ENCODE peak calls at places on chromosomes 12 and 14, in six cellular contexts. F is HepG2, Z is H1, O is GM12878, L is GM12891, K is K562. U is an unnamed sample.

GRCh38 chr12:63882844-63883243 is 38.3 kb downstream of the SRGAP1 start:
- DNase-seq in Z (no peak), O (no peak), F (no peak), K (no peak), L (no peak), U (no peak)

GRCh38 chr14:23550827-23551265 is 719 bp downstream of the ZFHX2 start:
- DNase-seq in L (no peak), K (peak), Z (no peak), O (no peak), F (no peak), U (no peak)

GRCh38 chr14:72948481-72949138 is 22.3 kb downstream of the DCAF4 start:
- DNase-seq in K (peak), L (peak), Z (no peak), O (peak), F (peak), U (peak)

GRCh38 chr12:5497329-5498058 is 65.6 kb downstream of the NTF3 start:
- DNase-seq in L (no peak), K (no peak), O (no peak), F (peak), Z (no peak), U (no peak)

GRCh38 chr12:54253240-54253639 is 26.7 kb downstream of the CBX5 start:
- DNase-seq in Z (no peak), K (no peak), L (no peak), F (no peak), O (no peak), U (no peak)

GRCh38 chr12:19988457-19988856 is 379.9 kb upstream of the PDE3A start:
- DNase-seq in F (no peak), Z (no peak), L (no peak), O (no peak), K (no peak), U (no peak)

GRCh38 chr14:22606380-22606779 is 8.3 kb downstream of the ABHD4 start:
- DNase-seq in K (no peak), L (no peak), Z (no peak), O (no peak), F (peak), U (no peak)

GRCh38 chr12:122102331-122102730 is 23.8 kb downstream of the MLXIP start:
- DNase-seq in Z (no peak), L (no peak), F (no peak), K (no peak), O (no peak), U (no peak)

GRCh38 chr12:19546611-19547162 is 107.4 kb downstream of the AEBP2 start:
- DNase-seq in F (no peak), K (no peak), L (no peak), Z (no peak), O (no peak), U (no peak)

GRCh38 chr12:108125073-108125472 is 4.0 kb upstream of the WSCD2 start:
- DNase-seq in L (no peak), Z (no peak), K (no peak), O (no peak), F (no peak), U (no peak)

GRCh38 chr12:49868952-49869815 is 26.3 kb upstream of the BCDIN3D start:
- DNase-seq in K (peak), F (peak), O (no peak), L (no peak), Z (no peak), U (no peak)

GRCh38 chr14:68924392-68925158 is 54.5 kb downstream of the ACTN1 start:
- DNase-seq in O (no peak), Z (peak), F (peak), L (no peak), K (no peak), U (no peak)

GRCh38 chr12:19712041-19712440 is 272.7 kb downstream of the AEBP2 start:
- DNase-seq in O (no peak), L (no peak), F (no peak), K (no peak), Z (no peak), U (no peak)

GRCh38 chr12:98352218-98352811 is 163.1 kb upstream of the TMPO start:
- DNase-seq in L (no peak), O (no peak), K (no peak), Z (peak), F (peak), U (no peak)

GRCh38 chr14:67357583-67358354 is 1.8 kb downstream of the ATP6V1D start:
- DNase-seq in O (no peak), K (peak), F (no peak), Z (no peak), L (no peak), U (no peak)

GRCh38 chr12:81888341-81888740 is 129.2 kb upstream of the PPFIA2 start:
- DNase-seq in Z (no peak), L (no peak), O (no peak), F (no peak), K (no peak), U (no peak)

GRCh38 chr12:14886271-14886670 is 617 bp upstream of the MGP start:
- DNase-seq in Z (no peak), K (no peak), F (no peak), O (no peak), L (no peak), U (no peak)

GRCh38 chr14:93747102-93747501 is 41.2 kb downstream of the PRIMA1 start:
- DNase-seq in L (no peak), O (no peak), Z (no peak), F (no peak), K (no peak), U (no peak)

GRCh38 chr14:101554991-101555668 is 6.2 kb upstream of the DIO3 start:
- DNase-seq in L (no peak), F (peak), K (no peak), O (no peak), Z (no peak), U (no peak)

GRCh38 chr12:101830391-101831325 is at the start of gene GNPTAB:
- DNase-seq in L (peak), Z (peak), O (peak), K (peak), F (peak), U (peak)

GRCh38 chr14:64804754-64805260 is 74.9 kb downstream of the SPTB start:
- DNase-seq in F (no peak), Z (no peak), K (no peak), L (no peak), O (no peak), U (no peak)

GRCh38 chr12:121288941-121289340 is 7.6 kb downstream of the CAMKK2 start:
- DNase-seq in F (no peak), O (no peak), L (no peak), K (no peak), Z (no peak), U (no peak)

GRCh38 chr12:9404469-9405260 is 196.5 kb upstream of the PZP start:
- DNase-seq in O (no peak), K (no peak), F (no peak), Z (no peak), L (no peak), U (peak)

GRCh38 chr12:72281145-72281544 is 9.0 kb downstream of the TRHDE start:
- DNase-seq in K (no peak), F (no peak), O (no peak), L (no peak), Z (no peak), U (no peak)

GRCh38 chr14:35398095-35398584 is 6.4 kb downstream of the NFKBIA start:
- DNase-seq in K (no peak), O (no peak), L (no peak), Z (no peak), F (no peak), U (no peak)

GRCh38 chr12:30047499-30048262 is 263.9 kb upstream of the TMTC1 start:
- DNase-seq in L (no peak), Z (no peak), O (no peak), F (no peak), K (no peak), U (no peak)

GRCh38 chr14:31090872-31091764 is 64.9 kb upstream of the STRN3 start:
- DNase-seq in Z (no peak), O (no peak), L (no peak), F (peak), K (no peak), U (no peak)

GRCh38 chr14:104094709-104095425 is 9.4 kb downstream of the ASPG start:
- DNase-seq in Z (peak), O (no peak), F (no peak), K (peak), L (peak), U (peak)

GRCh38 chr14:70317969-70318634 is 41.4 kb downstream of the COX16 start:
- DNase-seq in K (peak), F (peak), O (peak), L (peak), Z (peak), U (no peak)

GRCh38 chr12:11508699-11509098 is 113.3 kb upstream of the PRB2 start:
- DNase-seq in K (no peak), L (no peak), Z (no peak), F (no peak), O (no peak), U (no peak)

GRCh38 chr14:103662029-103662428 is 33.0 kb downstream of the KLC1 start:
- DNase-seq in L (no peak), K (no peak), Z (no peak), O (no peak), F (no peak), U (no peak)

GRCh38 chr12:6758511-6758910 is 5.6 kb upstream of the MLF2 start:
- DNase-seq in O (no peak), L (no peak), K (no peak), F (no peak), Z (no peak), U (no peak)

GRCh38 chr14:73283592-73284379 is 46.5 kb downstream of the PAPLN start:
- DNase-seq in K (no peak), O (no peak), F (no peak), L (no peak), Z (peak), U (no peak)

GRCh38 chr14:70096866-70097265 is 91.9 kb downstream of the SLC8A3 start:
- DNase-seq in F (peak), Z (no peak), K (peak), O (no peak), L (no peak), U (no peak)

GRCh38 chr14:21197418-21198205 is 41.7 kb upstream of the OR5AU1 start:
- DNase-seq in F (no peak), L (no peak), K (no peak), Z (no peak), O (no peak), U (no peak)

GRCh38 chr14:98189521-98189920 is 1082.5 kb downstream of the BCL11B start:
- DNase-seq in O (no peak), K (no peak), Z (no peak), L (no peak), F (no peak), U (no peak)

GRCh38 chr12:70561550-70561949 is 75.7 kb downstream of the PTPRB start:
- DNase-seq in L (no peak), Z (no peak), F (peak), O (no peak), K (peak), U (no peak)

GRCh38 chr14:50955373-50956043 is 11.2 kb upstream of the PYGL start:
- DNase-seq in O (no peak), Z (no peak), K (peak), L (no peak), F (peak), U (no peak)

GRCh38 chr14:36997843-36998242 is 174.6 kb downstream of the SLC25A21 start:
- DNase-seq in F (no peak), L (no peak), K (no peak), Z (no peak), O (no peak), U (no peak)

GRCh38 chr12:117047810-117048584 is 51.2 kb downstream of the TESC start:
- DNase-seq in O (no peak), K (no peak), F (peak), L (no peak), Z (no peak), U (no peak)
- TF ChIP-seq POLR2AphosphoS5 in O (no peak), K (no peak), F (no peak), L (no peak), Z (no peak), U (no peak)

DNA sequence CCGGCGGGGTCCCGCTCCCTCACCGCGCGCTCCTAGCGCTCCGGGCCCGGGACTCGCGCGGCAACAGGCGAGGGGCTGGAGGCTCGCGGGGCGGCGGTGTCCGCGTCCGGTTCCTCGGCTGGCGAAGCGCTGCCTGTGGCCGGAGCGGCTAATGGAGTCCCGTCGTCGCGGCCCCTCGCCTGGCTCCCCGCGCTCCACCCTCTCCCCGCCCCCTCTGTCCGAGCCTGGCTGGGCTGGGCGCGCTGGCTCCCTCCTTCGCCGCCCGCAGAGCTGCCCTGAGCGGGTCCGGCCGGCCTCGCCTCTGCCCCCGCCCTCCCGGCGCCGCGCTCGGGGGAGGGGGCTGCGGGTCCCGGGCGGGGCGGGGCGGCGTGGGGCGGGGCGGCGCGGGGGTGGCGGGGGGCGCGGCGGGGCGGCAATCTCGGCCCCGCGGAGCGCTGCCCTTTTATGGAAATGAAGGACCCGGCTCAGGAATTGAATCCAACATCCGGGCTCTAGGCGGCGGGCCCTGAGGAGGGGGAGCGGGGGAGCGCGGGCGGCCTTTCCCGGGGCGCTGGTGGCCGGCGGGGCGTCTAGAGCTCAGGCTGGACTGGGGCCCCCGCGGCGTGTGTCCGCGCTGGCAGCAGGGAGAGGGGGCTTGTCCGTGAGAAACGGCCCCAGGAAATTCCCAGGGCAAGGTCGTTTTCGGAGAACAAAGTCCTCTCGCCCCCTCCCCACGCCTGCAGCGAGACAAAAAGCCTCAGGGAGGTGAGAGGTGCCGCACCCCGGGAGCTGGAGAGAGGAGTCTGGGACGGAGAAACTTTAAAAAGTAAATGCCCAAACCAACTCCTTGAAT is at the start of gene FERMT2:
- DNase-seq in L (peak), O (no peak), F (peak), K (peak), Z (no peak), U (peak)
- TF ChIP-seq POLR2A in L (no peak), O (no peak), F (peak), K (no peak), Z (peak), U (peak)

DNA sequence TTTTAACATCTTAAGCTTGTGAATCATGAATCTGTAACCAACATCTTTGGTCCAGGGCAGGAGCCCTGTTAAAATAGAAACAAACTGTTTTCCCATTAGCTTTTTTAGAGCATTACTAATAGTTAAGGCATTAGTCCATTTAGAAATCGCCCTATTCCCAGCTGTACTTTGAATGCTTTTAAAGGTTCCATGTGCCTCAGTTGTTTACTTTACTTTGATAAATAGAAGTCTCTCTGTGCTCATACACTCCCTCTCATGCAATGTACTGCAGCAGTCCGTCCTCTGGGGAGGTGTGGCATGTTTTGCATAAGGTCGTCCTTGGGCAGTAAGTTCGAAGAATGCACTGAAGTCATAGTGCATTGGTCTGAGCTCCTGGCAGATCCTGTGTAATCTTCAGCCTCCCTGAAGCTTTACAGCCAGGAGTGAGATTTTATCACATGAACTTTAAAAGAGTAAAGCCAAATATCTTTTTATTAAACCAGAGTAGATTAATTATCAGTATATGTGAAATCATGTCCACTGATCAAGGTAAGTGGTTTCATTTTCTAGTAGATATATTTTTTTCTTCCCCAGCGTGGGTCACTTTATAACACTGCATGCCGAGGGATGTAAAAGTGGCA is 134.7 kb downstream of the FGD4 start:
- DNase-seq in L (no peak), O (no peak), K (peak), Z (no peak), F (peak), U (no peak)
- TF ChIP-seq TAF1 in L (no peak), O (no peak), K (no peak), Z (no peak), F (peak), U (no peak)

GRCh38 chr12:112503521-112503920 is 84.8 kb downstream of the PTPN11 start:
- DNase-seq in L (no peak), Z (no peak), F (no peak), O (no peak), K (no peak), U (no peak)
- TF ChIP-seq POLR2AphosphoS5 in L (no peak), Z (no peak), F (no peak), O (no peak), K (no peak), U (no peak)

DNA sequence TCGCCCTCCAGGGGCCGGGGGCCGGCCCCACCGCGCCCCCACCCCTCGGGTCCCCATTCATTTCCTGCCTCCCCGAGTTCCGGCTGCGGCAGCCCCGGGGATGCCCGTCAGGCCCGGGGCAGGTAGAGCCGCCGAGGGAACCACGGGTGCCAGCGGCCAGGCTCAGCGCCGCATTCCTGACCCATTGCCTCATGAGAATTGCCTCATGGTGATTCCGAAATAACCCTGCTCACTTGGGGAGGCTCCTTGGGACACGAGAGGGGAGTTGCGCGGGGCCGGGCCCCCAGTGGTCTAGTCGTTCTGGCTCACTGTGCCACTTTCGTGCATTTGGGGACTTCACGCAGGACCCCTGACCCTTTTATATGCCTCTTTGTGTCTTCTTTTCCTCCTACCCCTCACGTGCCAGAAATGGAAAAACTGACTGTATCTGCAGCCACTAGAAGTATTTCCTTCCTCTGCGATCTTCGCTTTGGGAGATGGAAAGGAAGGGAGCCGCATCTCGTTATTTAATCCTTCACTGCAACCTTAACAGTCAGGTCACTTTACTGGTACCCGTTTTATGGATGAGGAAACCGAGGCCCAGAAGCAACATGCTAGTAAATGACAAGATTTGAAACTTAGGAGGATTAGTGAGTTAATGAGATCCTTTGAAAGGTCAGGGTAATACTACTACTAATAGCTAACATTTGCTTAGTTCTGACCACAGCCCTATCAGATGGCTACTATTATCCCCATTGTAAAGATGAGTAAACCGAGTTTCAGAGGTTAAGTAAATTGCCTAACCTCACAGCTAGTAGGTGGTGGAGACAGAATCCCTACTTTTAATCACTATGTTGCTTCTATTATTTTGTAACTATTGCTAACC is 754 bp downstream of the PTPN11 start:
- DNase-seq in O (no peak), L (no peak), Z (no peak), F (peak), K (peak), U (no peak)
- TF ChIP-seq POLR2A in O (no peak), L (no peak), Z (no peak), F (no peak), K (no peak), U (no peak)

GRCh38 chr12:58487280-58488141 is 432.8 kb downstream of the LRIG3 start:
- DNase-seq in O (no peak), F (no peak), Z (no peak), K (no peak), L (no peak), U (no peak)

GRCh38 chr12:58491296-58491695 is 429.0 kb downstream of the LRIG3 start:
- DNase-seq in O (no peak), Z (no peak), L (no peak), F (no peak), K (no peak), U (no peak)

DNA sequence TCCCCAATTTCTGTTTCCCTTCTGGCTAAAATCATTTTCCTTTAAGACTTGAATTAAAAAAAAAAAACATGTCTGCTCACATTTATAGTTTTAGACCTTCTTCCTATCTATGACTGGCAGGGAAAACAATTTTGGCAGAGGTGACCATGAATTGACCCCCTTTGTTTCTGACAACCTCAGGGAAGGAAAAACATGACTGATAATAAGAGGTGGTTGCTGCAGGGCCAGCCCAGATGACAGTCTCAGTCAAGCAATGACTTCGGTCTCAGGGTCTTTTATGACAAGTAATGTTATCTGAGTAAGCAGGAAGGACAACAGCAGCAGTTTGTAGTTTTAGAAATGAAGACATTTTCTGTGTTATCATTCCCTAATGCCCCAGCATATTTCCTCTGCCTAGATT is 430.9 kb downstream of the LRIG3 start:
- DNase-seq in O (no peak), K (no peak), L (no peak), F (no peak), Z (no peak), U (no peak)
- TF ChIP-seq TAF1 in O (no peak), K (no peak), L (no peak), F (no peak), Z (no peak), U (no peak)

U was measured in GM12892.